ENCODE peak calls at places on chromosomes 13 and 19, in ten cellular contexts. One of them, this sample, is unnamed.

GRCh38 chr13:45451282-45451681 is 13.5 kb upstream of the COG3 start:
- DNase-seq in NT2/D1: no peak
- DNase-seq in AG09309: no peak
- DNase-seq in A549: no peak
- DNase-seq in CD8-positive, alpha-beta T cell: no peak
- DNase-seq in ascending aorta: no peak
- DNase-seq in neuronal stem cell: no peak
- DNase-seq in uterus: no peak
- DNase-seq in adrenal gland: no peak
- DNase-seq in Caco-2: no peak
- DNase-seq in this sample: no peak

GRCh38 chr19:42275103-42275502 is 6.1 kb downstream of the CIC start:
- DNase-seq in Caco-2: no peak
- DNase-seq in NT2/D1: no peak
- DNase-seq in neuronal stem cell: no peak
- DNase-seq in ascending aorta: no peak
- DNase-seq in AG09309: no peak
- DNase-seq in CD8-positive, alpha-beta T cell: no peak
- DNase-seq in adrenal gland: no peak
- DNase-seq in A549: no peak
- DNase-seq in uterus: no peak
- DNase-seq in this sample: no peak

GRCh38 chr19:15284896-15285295 is 47.4 kb downstream of the BRD4 start:
- DNase-seq in adrenal gland: no peak
- DNase-seq in CD8-positive, alpha-beta T cell: no peak
- DNase-seq in A549: no peak
- DNase-seq in AG09309: no peak
- DNase-seq in neuronal stem cell: no peak
- DNase-seq in Caco-2: no peak
- DNase-seq in ascending aorta: no peak
- DNase-seq in uterus: no peak
- DNase-seq in NT2/D1: no peak
- DNase-seq in this sample: no peak

GRCh38 chr13:51976423-51976822 is 34.8 kb downstream of the ATP7B start:
- DNase-seq in Caco-2: no peak
- DNase-seq in AG09309: no peak
- DNase-seq in ascending aorta: no peak
- DNase-seq in neuronal stem cell: no peak
- DNase-seq in adrenal gland: no peak
- DNase-seq in A549: no peak
- DNase-seq in uterus: no peak
- DNase-seq in NT2/D1: no peak
- DNase-seq in CD8-positive, alpha-beta T cell: no peak
- DNase-seq in this sample: no peak

GRCh38 chr19:45693168-45693788 is 812 bp downstream of the QPCTL start:
- DNase-seq in ascending aorta: peak
- DNase-seq in adrenal gland: peak
- DNase-seq in uterus: peak
- DNase-seq in neuronal stem cell: no peak
- DNase-seq in CD8-positive, alpha-beta T cell: peak
- DNase-seq in AG09309: no peak
- DNase-seq in Caco-2: peak
- DNase-seq in A549: peak
- DNase-seq in NT2/D1: no peak
- DNase-seq in this sample: no peak

GRCh38 chr13:107906131-107906530 is 309.2 kb downstream of the LIG4 start:
- DNase-seq in Caco-2: no peak
- DNase-seq in adrenal gland: no peak
- DNase-seq in A549: no peak
- DNase-seq in ascending aorta: no peak
- DNase-seq in uterus: no peak
- DNase-seq in AG09309: no peak
- DNase-seq in CD8-positive, alpha-beta T cell: no peak
- DNase-seq in NT2/D1: no peak
- DNase-seq in neuronal stem cell: no peak
- DNase-seq in this sample: no peak

GRCh38 chr13:38981096-38981495 is 9.5 kb downstream of the STOML3 start:
- DNase-seq in A549: no peak
- DNase-seq in CD8-positive, alpha-beta T cell: no peak
- DNase-seq in ascending aorta: no peak
- DNase-seq in NT2/D1: no peak
- DNase-seq in Caco-2: no peak
- DNase-seq in neuronal stem cell: no peak
- DNase-seq in adrenal gland: no peak
- DNase-seq in uterus: no peak
- DNase-seq in AG09309: no peak
- DNase-seq in this sample: no peak

GRCh38 chr13:110812111-110812868 is 98.8 kb downstream of the ING1 start:
- DNase-seq in ascending aorta: no peak
- DNase-seq in Caco-2: no peak
- DNase-seq in AG09309: no peak
- DNase-seq in adrenal gland: no peak
- DNase-seq in uterus: no peak
- DNase-seq in CD8-positive, alpha-beta T cell: no peak
- DNase-seq in neuronal stem cell: no peak
- DNase-seq in A549: no peak
- DNase-seq in NT2/D1: no peak
- DNase-seq in this sample: no peak

GRCh38 chr13:30998548-30999140 is 66.2 kb downstream of the TEX26 start:
- DNase-seq in uterus: no peak
- DNase-seq in CD8-positive, alpha-beta T cell: no peak
- DNase-seq in Caco-2: no peak
- DNase-seq in AG09309: no peak
- DNase-seq in NT2/D1: no peak
- DNase-seq in A549: no peak
- DNase-seq in ascending aorta: no peak
- DNase-seq in neuronal stem cell: no peak
- DNase-seq in adrenal gland: peak
- DNase-seq in this sample: no peak

GRCh38 chr19:7662657-7663056 is 6.2 kb upstream of the RETN start:
- DNase-seq in uterus: no peak
- DNase-seq in CD8-positive, alpha-beta T cell: no peak
- DNase-seq in A549: no peak
- DNase-seq in ascending aorta: no peak
- DNase-seq in adrenal gland: no peak
- DNase-seq in neuronal stem cell: no peak
- DNase-seq in NT2/D1: no peak
- DNase-seq in AG09309: no peak
- DNase-seq in Caco-2: no peak
- DNase-seq in this sample: no peak

GRCh38 chr13:28583661-28584091 is 75.3 kb upstream of the POMP start:
- DNase-seq in neuronal stem cell: no peak
- DNase-seq in ascending aorta: no peak
- DNase-seq in uterus: no peak
- DNase-seq in Caco-2: no peak
- DNase-seq in AG09309: no peak
- DNase-seq in NT2/D1: no peak
- DNase-seq in CD8-positive, alpha-beta T cell: no peak
- DNase-seq in A549: no peak
- DNase-seq in adrenal gland: no peak
- DNase-seq in this sample: no peak

GRCh38 chr19:32206065-32206464 is 139.3 kb upstream of the ZNF507 start:
- DNase-seq in Caco-2: no peak
- DNase-seq in adrenal gland: no peak
- DNase-seq in NT2/D1: no peak
- DNase-seq in uterus: no peak
- DNase-seq in neuronal stem cell: no peak
- DNase-seq in AG09309: no peak
- DNase-seq in ascending aorta: no peak
- DNase-seq in CD8-positive, alpha-beta T cell: no peak
- DNase-seq in A549: no peak
- DNase-seq in this sample: no peak

DNA sequence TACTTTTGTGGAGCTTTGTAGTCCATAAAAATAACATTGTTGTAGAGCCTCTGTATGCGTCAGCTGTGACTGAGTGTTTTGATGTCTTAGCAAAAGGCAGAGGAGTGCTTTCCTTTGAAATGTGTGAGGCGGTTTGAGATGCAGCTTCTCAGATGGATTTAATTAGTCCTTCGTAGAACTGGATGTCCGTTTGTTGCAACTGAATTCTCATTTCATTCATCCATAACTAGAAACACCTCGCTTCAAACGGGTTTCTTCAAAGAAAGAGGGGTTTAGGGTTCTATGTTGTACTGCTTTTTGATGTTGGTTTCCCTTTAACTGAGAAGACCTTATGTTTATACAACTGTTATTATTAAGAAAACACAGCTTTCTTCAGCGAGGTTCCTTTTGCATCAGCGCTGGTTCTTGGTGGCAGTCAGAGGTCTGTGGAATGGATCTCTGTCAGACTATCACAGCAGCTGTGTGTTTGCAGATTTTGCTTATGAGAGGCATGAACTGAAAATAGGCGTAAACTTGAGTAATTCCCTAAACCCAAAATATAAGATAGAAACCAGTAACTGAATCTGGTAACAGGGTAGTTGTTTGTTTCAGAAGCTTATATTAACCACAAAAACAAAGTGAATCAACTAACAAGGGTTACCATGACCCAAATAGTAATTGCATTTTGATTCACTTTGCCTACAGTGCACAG is 194.4 kb downstream of the GGACT start:
- DNase-seq in Caco-2: no peak
- DNase-seq in NT2/D1: no peak
- DNase-seq in AG09309: peak
- DNase-seq in uterus: peak
- DNase-seq in A549: no peak
- DNase-seq in adrenal gland: no peak
- DNase-seq in neuronal stem cell: no peak
- DNase-seq in CD8-positive, alpha-beta T cell: no peak
- DNase-seq in ascending aorta: no peak
- DNase-seq in this sample: peak
- H3K4me3 ChIP-seq in Caco-2: no peak
- H3K4me3 ChIP-seq in NT2/D1: no peak
- H3K4me3 ChIP-seq in AG09309: peak
- H3K4me3 ChIP-seq in uterus: no peak
- H3K4me3 ChIP-seq in A549: no peak
- H3K4me3 ChIP-seq in adrenal gland: no peak
- H3K4me3 ChIP-seq in neuronal stem cell: no peak
- H3K4me3 ChIP-seq in CD8-positive, alpha-beta T cell: no peak
- H3K4me3 ChIP-seq in ascending aorta: no peak
- H3K4me3 ChIP-seq in this sample: peak

GRCh38 chr19:52120286-52120685 is 19.5 kb downstream of the ZNF616 start:
- DNase-seq in A549: no peak
- DNase-seq in neuronal stem cell: no peak
- DNase-seq in adrenal gland: no peak
- DNase-seq in Caco-2: no peak
- DNase-seq in uterus: no peak
- DNase-seq in CD8-positive, alpha-beta T cell: no peak
- DNase-seq in ascending aorta: no peak
- DNase-seq in NT2/D1: no peak
- DNase-seq in AG09309: no peak
- DNase-seq in this sample: no peak

GRCh38 chr19:52112624-52113023 is 17.1 kb upstream of the ZNF841 start:
- DNase-seq in adrenal gland: no peak
- DNase-seq in ascending aorta: no peak
- DNase-seq in neuronal stem cell: no peak
- DNase-seq in CD8-positive, alpha-beta T cell: no peak
- DNase-seq in AG09309: no peak
- DNase-seq in Caco-2: no peak
- DNase-seq in A549: no peak
- DNase-seq in uterus: no peak
- DNase-seq in NT2/D1: no peak
- DNase-seq in this sample: no peak

GRCh38 chr19:52114691-52115090 is 19.1 kb upstream of the ZNF841 start:
- DNase-seq in Caco-2: no peak
- DNase-seq in A549: no peak
- DNase-seq in CD8-positive, alpha-beta T cell: no peak
- DNase-seq in adrenal gland: no peak
- DNase-seq in AG09309: no peak
- DNase-seq in neuronal stem cell: no peak
- DNase-seq in ascending aorta: no peak
- DNase-seq in NT2/D1: no peak
- DNase-seq in uterus: no peak
- DNase-seq in this sample: no peak

GRCh38 chr19:52110780-52111179 is 15.2 kb upstream of the ZNF841 start:
- DNase-seq in uterus: no peak
- DNase-seq in AG09309: no peak
- DNase-seq in adrenal gland: no peak
- DNase-seq in Caco-2: no peak
- DNase-seq in CD8-positive, alpha-beta T cell: no peak
- DNase-seq in neuronal stem cell: no peak
- DNase-seq in ascending aorta: no peak
- DNase-seq in NT2/D1: no peak
- DNase-seq in A549: no peak
- DNase-seq in this sample: no peak

DNA sequence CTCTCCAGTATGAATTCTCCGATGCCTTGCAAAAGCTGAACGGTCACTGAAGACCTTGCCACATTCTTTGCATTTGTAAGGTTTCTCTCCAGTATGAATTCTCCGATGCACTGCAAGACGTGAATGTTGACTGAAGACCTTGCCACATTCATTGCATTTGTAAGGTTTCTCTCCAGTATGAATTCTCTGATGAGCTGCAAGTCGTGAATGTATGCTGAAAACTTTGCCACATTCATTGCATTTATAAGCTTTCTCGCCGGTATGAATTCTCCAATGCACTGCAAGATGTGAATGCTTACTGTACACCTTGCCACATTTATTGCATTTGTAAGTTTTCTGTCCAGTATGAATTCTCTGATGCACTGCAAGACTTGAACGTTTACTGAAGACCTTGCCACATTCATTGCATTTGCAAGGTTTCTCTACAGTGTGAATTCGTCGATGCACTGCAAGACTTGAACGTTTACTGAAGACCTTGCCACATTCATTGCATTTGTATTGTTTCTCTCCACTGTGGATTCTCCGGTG is 20.0 kb upstream of the ZNF841 start:
- DNase-seq in CD8-positive, alpha-beta T cell: no peak
- DNase-seq in NT2/D1: no peak
- DNase-seq in neuronal stem cell: no peak
- DNase-seq in ascending aorta: no peak
- DNase-seq in Caco-2: no peak
- DNase-seq in A549: no peak
- DNase-seq in uterus: no peak
- DNase-seq in AG09309: no peak
- DNase-seq in adrenal gland: no peak
- DNase-seq in this sample: no peak
- H3K4me3 ChIP-seq in CD8-positive, alpha-beta T cell: peak
- H3K4me3 ChIP-seq in NT2/D1: no peak
- H3K4me3 ChIP-seq in neuronal stem cell: no peak
- H3K4me3 ChIP-seq in ascending aorta: peak
- H3K4me3 ChIP-seq in Caco-2: no peak
- H3K4me3 ChIP-seq in A549: no peak
- H3K4me3 ChIP-seq in uterus: no peak
- H3K4me3 ChIP-seq in AG09309: no peak
- H3K4me3 ChIP-seq in adrenal gland: no peak
- H3K4me3 ChIP-seq in this sample: no peak

GRCh38 chr19:3785938-3786824 is at the start of gene MATK:
- DNase-seq in A549: no peak
- DNase-seq in AG09309: no peak
- DNase-seq in Caco-2: no peak
- DNase-seq in uterus: no peak
- DNase-seq in CD8-positive, alpha-beta T cell: peak
- DNase-seq in neuronal stem cell: no peak
- DNase-seq in adrenal gland: no peak
- DNase-seq in ascending aorta: no peak
- DNase-seq in NT2/D1: no peak
- DNase-seq in this sample: no peak
- H3K4me3 ChIP-seq in A549: no peak
- H3K4me3 ChIP-seq in AG09309: no peak
- H3K4me3 ChIP-seq in Caco-2: peak
- H3K4me3 ChIP-seq in uterus: no peak
- H3K4me3 ChIP-seq in CD8-positive, alpha-beta T cell: peak
- H3K4me3 ChIP-seq in neuronal stem cell: peak
- H3K4me3 ChIP-seq in adrenal gland: no peak
- H3K4me3 ChIP-seq in ascending aorta: no peak
- H3K4me3 ChIP-seq in NT2/D1: peak
- H3K4me3 ChIP-seq in this sample: peak

GRCh38 chr19:33798701-33799111 is 2.0 kb downstream of the KCTD15 start:
- DNase-seq in NT2/D1: no peak
- DNase-seq in A549: no peak
- DNase-seq in ascending aorta: no peak
- DNase-seq in AG09309: no peak
- DNase-seq in CD8-positive, alpha-beta T cell: no peak
- DNase-seq in adrenal gland: no peak
- DNase-seq in neuronal stem cell: peak
- DNase-seq in Caco-2: no peak
- DNase-seq in uterus: no peak
- DNase-seq in this sample: no peak
- H3K4me3 ChIP-seq in NT2/D1: peak
- H3K4me3 ChIP-seq in A549: no peak
- H3K4me3 ChIP-seq in ascending aorta: peak
- H3K4me3 ChIP-seq in AG09309: no peak
- H3K4me3 ChIP-seq in CD8-positive, alpha-beta T cell: no peak
- H3K4me3 ChIP-seq in adrenal gland: no peak
- H3K4me3 ChIP-seq in neuronal stem cell: peak
- H3K4me3 ChIP-seq in Caco-2: no peak
- H3K4me3 ChIP-seq in uterus: peak
- H3K4me3 ChIP-seq in this sample: peak

This sample was measured in HFF-Myc.